ENCODE peak calls at places on chromosome 15, in ten cellular contexts. Z, E, I, R, T, V, X, Q, W and C are unnamed samples.
A peak's percentile ranks its signal among the peaks of the same experiment; 100 is the strongest.

GRCh38 chr15:92069308-92070244 is 216.1 kb downstream of the SLCO3A1 start:
- DNase-seq in Z (no peak), W (no peak), I (no peak), Q (no peak), T (peak; percentile 76), R (peak; percentile 36), V (peak; percentile 55), X (no peak), E (peak; percentile 44), C (peak; percentile 81)

GRCh38 chr15:89812126-89812846 is 2.4 kb downstream of the ANPEP start:
- DNase-seq in Q (no peak), X (no peak), R (no peak), Z (peak; percentile 72), E (no peak), T (peak; percentile 49), I (no peak), W (no peak), V (peak; percentile 73), C (no peak)

GRCh38 chr15:31905054-31905453 is 125.3 kb upstream of the CHRNA7 start:
- DNase-seq in I (no peak), R (no peak), Q (no peak), T (no peak), E (no peak), X (no peak), V (no peak), Z (no peak), W (peak; percentile 67), C (no peak)

GRCh38 chr15:85329561-85330421 is 50.6 kb upstream of the AKAP13 start:
- DNase-seq in R (no peak), Q (no peak), X (no peak), T (peak; percentile 51), I (no peak), Z (no peak), E (peak; percentile 88), V (peak; percentile 63), W (no peak), C (peak; percentile 42)

GRCh38 chr15:71572452-71573053 is 237.8 kb upstream of the NR2E3 start:
- DNase-seq in Q (no peak), W (peak; percentile 78), V (no peak), Z (no peak), R (no peak), T (peak; percentile 38), X (no peak), E (no peak), I (peak; percentile 16), C (peak; percentile 27)

GRCh38 chr15:80940331-80940730 is 49.3 kb downstream of the MESD start:
- DNase-seq in X (no peak), Q (no peak), I (no peak), R (no peak), V (no peak), T (no peak), W (no peak), Z (no peak), E (no peak), C (no peak)

GRCh38 chr15:76153241-76154197 is 93.7 kb downstream of the TMEM266 start:
- DNase-seq in Q (no peak), Z (no peak), W (peak; percentile 24), R (no peak), X (no peak), V (no peak), T (no peak), I (no peak), E (no peak), C (no peak)

GRCh38 chr15:82552861-82553260 is 12.6 kb upstream of the RPS17 start:
- DNase-seq in Z (no peak), V (no peak), T (no peak), W (no peak), X (no peak), R (no peak), I (no peak), E (no peak), Q (no peak), C (no peak)

GRCh38 chr15:67548862-67549651 is 6.6 kb downstream of the MAP2K5 start:
- DNase-seq in W (peak; percentile 81), T (no peak), Z (no peak), R (no peak), I (peak; percentile 74), E (no peak), Q (no peak), X (no peak), V (no peak), C (no peak)

GRCh38 chr15:51341366-51342248 is at the start of gene GLDN:
- DNase-seq in I (peak; percentile 6), Z (peak; percentile 82), W (peak; percentile 52), R (no peak), X (no peak), Q (no peak), V (peak; percentile 12), E (no peak), T (peak; percentile 24), C (peak; percentile 32)

GRCh38 chr15:98177950-98178848 is 217.7 kb downstream of the ARRDC4 start:
- DNase-seq in T (peak; percentile 45), R (no peak), Z (no peak), V (peak; percentile 75), X (peak; percentile 56), I (peak; percentile 82), E (no peak), Q (peak; percentile 33), W (peak; percentile 73), C (peak; percentile 50)

GRCh38 chr15:68333775-68334470 is 56.4 kb downstream of the FEM1B start:
- DNase-seq in X (no peak), R (no peak), T (peak; percentile 71), W (no peak), Z (peak; percentile 81), V (peak; percentile 42), I (no peak), E (no peak), Q (no peak), C (peak; percentile 51)

GRCh38 chr15:96183927-96184266 is 146.6 kb upstream of the NR2F2 start:
- DNase-seq in W (no peak), E (no peak), I (no peak), R (no peak), V (no peak), Q (no peak), X (no peak), T (no peak), Z (no peak), C (no peak)